ENCODE peak calls at places on chromosomes 2 and 18, in five cellular contexts. P, X, Z, U and I are unnamed samples.

GRCh38 chr2:143878131-143878530 is 641.8 kb downstream of the ZEB2 start:
- DNase-seq in P (no peak), X (no peak), Z (no peak), U (no peak), I (no peak)

GRCh38 chr2:58535182-58535581 is 294.1 kb upstream of the FANCL start:
- DNase-seq in P (no peak), X (peak), Z (no peak), U (no peak), I (no peak)

GRCh38 chr2:28382755-28383154 is 9.9 kb upstream of the FOSL2 start:
- DNase-seq in P (no peak), X (no peak), Z (no peak), U (no peak), I (no peak)

GRCh38 chr2:205787761-205788160 is 105.5 kb downstream of the NRP2 start:
- DNase-seq in P (no peak), X (no peak), Z (no peak), U (no peak), I (no peak)

GRCh38 chr2:135709992-135710391 is 31.7 kb upstream of the UBXN4 start:
- DNase-seq in P (peak), X (no peak), Z (peak), U (peak), I (peak)

GRCh38 chr18:56565596-56566355 is 72.6 kb downstream of the TXNL1 start:
- DNase-seq in P (no peak), X (no peak), Z (no peak), U (peak), I (no peak)

GRCh38 chr18:34741401-34741800 is 31.3 kb downstream of the DTNA start:
- DNase-seq in P (no peak), X (no peak), Z (no peak), U (no peak), I (no peak)

GRCh38 chr2:115162454-115163293 is 720.2 kb downstream of the DPP10 start:
- DNase-seq in P (no peak), X (peak), Z (no peak), U (no peak), I (no peak)

GRCh38 chr2:134359367-134360081 is 105.7 kb downstream of the MGAT5 start:
- DNase-seq in P (no peak), X (no peak), Z (no peak), U (peak), I (no peak)

GRCh38 chr2:39511219-39511785 is 74.2 kb upstream of the MAP4K3 start:
- DNase-seq in P (no peak), X (no peak), Z (no peak), U (no peak), I (no peak)

GRCh38 chr18:9578306-9578705 is 36.1 kb downstream of the PPP4R1 start:
- DNase-seq in P (no peak), X (no peak), Z (no peak), U (peak), I (no peak)

GRCh38 chr18:13611616-13612110 is 114.7 kb downstream of the FAM210A start:
- DNase-seq in P (no peak), X (peak), Z (no peak), U (no peak), I (no peak)

GRCh38 chr18:13587937-13588336 is 138.4 kb downstream of the FAM210A start:
- DNase-seq in P (no peak), X (no peak), Z (no peak), U (no peak), I (no peak)

GRCh38 chr2:174024524-174025270 is 59.5 kb upstream of the SP3 start:
- DNase-seq in P (no peak), X (no peak), Z (no peak), U (peak), I (peak)

GRCh38 chr2:104286806-104287205 is 567.1 kb upstream of the POU3F3 start:
- DNase-seq in P (no peak), X (peak), Z (no peak), U (no peak), I (no peak)

GRCh38 chr2:6946722-6947121 is 29.5 kb downstream of the RNF144A start:
- DNase-seq in P (no peak), X (no peak), Z (no peak), U (peak), I (no peak)

GRCh38 chr2:118012778-118013177 is 1.1 kb downstream of the CCDC93 start:
- DNase-seq in P (no peak), X (no peak), Z (no peak), U (no peak), I (no peak)

GRCh38 chr2:43452318-43452731 is 143.5 kb downstream of the THADA start:
- DNase-seq in P (no peak), X (no peak), Z (no peak), U (no peak), I (no peak)

GRCh38 chr2:219298759-219299371 is 10.3 kb downstream of the PTPRN start:
- DNase-seq in P (peak), X (peak), Z (peak), U (peak), I (no peak)

GRCh38 chr2:24423095-24423494 is 62.8 kb upstream of the ITSN2 start:
- DNase-seq in P (no peak), X (no peak), Z (no peak), U (no peak), I (no peak)

GRCh38 chr2:140882671-140883620 is 1247.9 kb downstream of the LRP1B start:
- DNase-seq in P (no peak), X (no peak), Z (no peak), U (no peak), I (no peak)

GRCh38 chr18:48079885-48080284 is 149.4 kb upstream of the SMAD2 start:
- DNase-seq in P (no peak), X (no peak), Z (no peak), U (no peak), I (no peak)

GRCh38 chr2:165114345-165114943 is 89.4 kb downstream of the SCN3A start:
- DNase-seq in P (no peak), X (no peak), Z (no peak), U (peak), I (no peak)

GRCh38 chr2:100755441-100755840 is 64.5 kb upstream of the NPAS2 start:
- DNase-seq in P (no peak), X (no peak), Z (no peak), U (no peak), I (no peak)

GRCh38 chr2:196166876-196167275 is 4.5 kb downstream of the STK17B start:
- DNase-seq in P (no peak), X (no peak), Z (no peak), U (peak), I (no peak)

GRCh38 chr2:128289439-128289838 is 29.2 kb downstream of the HS6ST1 start:
- DNase-seq in P (no peak), X (peak), Z (no peak), U (no peak), I (no peak)

GRCh38 chr2:201758229-201758628 is 22.5 kb downstream of the ALS2 start:
- DNase-seq in P (no peak), X (no peak), Z (no peak), U (no peak), I (no peak)

GRCh38 chr2:197297262-197297661 is 13.3 kb downstream of the ANKRD44 start:
- DNase-seq in P (no peak), X (no peak), Z (no peak), U (no peak), I (no peak)

GRCh38 chr18:3012306-3012919 is 531 bp downstream of the LPIN2 start:
- DNase-seq in P (peak), X (peak), Z (peak), U (peak), I (no peak)

GRCh38 chr18:27540126-27540525 is 355.0 kb upstream of the CHST9 start:
- DNase-seq in P (no peak), X (no peak), Z (no peak), U (no peak), I (no peak)

GRCh38 chr2:99031481-99031880 is 95.5 kb upstream of the CRACDL start:
- DNase-seq in P (no peak), X (no peak), Z (no peak), U (no peak), I (no peak)